ENCODE peak calls at places on chromosomes 1 and 21, in four cellular contexts. A is fibroblast of lung; C is A673; Q is CD8-positive, alpha-beta memory T cell. N is an unnamed sample.

GRCh38 chr21:46557919-46558392 is 46.9 kb downstream of the S100B start:
- DNase-seq in C (no peak), Q (no peak), A (no peak), N (no peak)

GRCh38 chr1:58755468-58755872 is 28.4 kb downstream of the JUN start:
- DNase-seq in A (peak), C (peak), Q (peak), N (peak)

GRCh38 chr1:86184401-86184800 is 27.8 kb upstream of the COL24A1 start:
- DNase-seq in Q (no peak), A (no peak), C (no peak), N (no peak)

GRCh38 chr1:21955474-21956281 is 18.6 kb upstream of the HSPG2 start:
- DNase-seq in Q (peak), C (no peak), A (no peak), N (no peak)

GRCh38 chr1:216722841-216723240 is 388 bp downstream of the ESRRG start:
- DNase-seq in C (no peak), A (no peak), Q (no peak), N (no peak)

GRCh38 chr1:105073660-105074059 is 1324.0 kb downstream of the AMY1C start:
- DNase-seq in C (no peak), A (no peak), Q (no peak), N (no peak)

GRCh38 chr1:41683681-41684500 is 199.4 kb upstream of the EDN2 start:
- DNase-seq in A (no peak), C (no peak), Q (no peak), N (no peak)

GRCh38 chr1:245690153-245690552 is 535.4 kb downstream of the KIF26B start:
- DNase-seq in Q (no peak), A (no peak), C (no peak), N (no peak)

GRCh38 chr1:30550365-30551220 is 172.8 kb downstream of the MATN1 start:
- DNase-seq in Q (no peak), C (no peak), A (no peak), N (no peak)

GRCh38 chr1:175338447-175339135 is 146.0 kb upstream of the KIAA0040 start:
- DNase-seq in Q (peak), A (no peak), C (peak), N (no peak)

GRCh38 chr1:26574690-26575349 is 45.3 kb downstream of the RPS6KA1 start:
- DNase-seq in Q (no peak), A (peak), C (no peak), N (no peak)

GRCh38 chr1:46687095-46687659 is 15.5 kb downstream of the TEX38 start:
- DNase-seq in A (peak), C (peak), Q (no peak), N (no peak)

GRCh38 chr1:177869586-177869985 is 100.3 kb downstream of the SEC16B start:
- DNase-seq in Q (no peak), C (no peak), A (no peak), N (no peak)

GRCh38 chr1:87872189-87872588 is 543.5 kb downstream of the LMO4 start:
- DNase-seq in A (no peak), C (no peak), Q (no peak), N (no peak)

GRCh38 chr21:43810505-43811261 is 21.3 kb downstream of the RRP1 start:
- DNase-seq in A (peak), C (peak), Q (peak), N (peak)

GRCh38 chr1:245876586-245876985 is 630.5 kb downstream of the SMYD3 start:
- DNase-seq in Q (no peak), A (no peak), C (no peak), N (no peak)

GRCh38 chr1:73859227-73859626 is 338.7 kb downstream of the LRRIQ3 start:
- DNase-seq in C (no peak), Q (no peak), A (no peak), N (no peak)

GRCh38 chr1:12617511-12617900 is 504 bp downstream of the DHRS3 start:
- DNase-seq in C (no peak), A (no peak), Q (peak), N (no peak)

GRCh38 chr1:866095-866494 is 57.6 kb upstream of the SAMD11 start:
- DNase-seq in Q (no peak), C (no peak), A (no peak), N (no peak)

GRCh38 chr21:26756491-26757159 is 88.6 kb downstream of the ADAMTS1 start:
- DNase-seq in A (no peak), C (no peak), Q (no peak), N (peak)

GRCh38 chr1:184299076-184299790 is 87.6 kb upstream of the C1orf21 start:
- DNase-seq in C (peak), A (peak), Q (no peak), N (peak)

GRCh38 chr21:45747802-45748445 is 104.4 kb downstream of the PCBP3 start:
- DNase-seq in C (peak), A (peak), Q (no peak), N (no peak)

GRCh38 chr1:161706483-161707347 is at the start of gene FCRLA:
- DNase-seq in C (peak), A (peak), Q (no peak), N (peak)

GRCh38 chr1:115632251-115633026 is 9.3 kb upstream of the VANGL1 start:
- DNase-seq in A (no peak), Q (no peak), C (no peak), N (no peak)

GRCh38 chr1:19110266-19110927 is 99.7 kb downstream of the UBR4 start:
- DNase-seq in A (no peak), Q (no peak), C (no peak), N (no peak)

GRCh38 chr1:223180803-223181321 is 37.8 kb upstream of the TLR5 start:
- DNase-seq in C (peak), Q (no peak), A (peak), N (no peak)

GRCh38 chr1:158060001-158060400 is 66.6 kb downstream of the KIRREL1 start:
- DNase-seq in C (no peak), A (no peak), Q (no peak), N (no peak)

DNA sequence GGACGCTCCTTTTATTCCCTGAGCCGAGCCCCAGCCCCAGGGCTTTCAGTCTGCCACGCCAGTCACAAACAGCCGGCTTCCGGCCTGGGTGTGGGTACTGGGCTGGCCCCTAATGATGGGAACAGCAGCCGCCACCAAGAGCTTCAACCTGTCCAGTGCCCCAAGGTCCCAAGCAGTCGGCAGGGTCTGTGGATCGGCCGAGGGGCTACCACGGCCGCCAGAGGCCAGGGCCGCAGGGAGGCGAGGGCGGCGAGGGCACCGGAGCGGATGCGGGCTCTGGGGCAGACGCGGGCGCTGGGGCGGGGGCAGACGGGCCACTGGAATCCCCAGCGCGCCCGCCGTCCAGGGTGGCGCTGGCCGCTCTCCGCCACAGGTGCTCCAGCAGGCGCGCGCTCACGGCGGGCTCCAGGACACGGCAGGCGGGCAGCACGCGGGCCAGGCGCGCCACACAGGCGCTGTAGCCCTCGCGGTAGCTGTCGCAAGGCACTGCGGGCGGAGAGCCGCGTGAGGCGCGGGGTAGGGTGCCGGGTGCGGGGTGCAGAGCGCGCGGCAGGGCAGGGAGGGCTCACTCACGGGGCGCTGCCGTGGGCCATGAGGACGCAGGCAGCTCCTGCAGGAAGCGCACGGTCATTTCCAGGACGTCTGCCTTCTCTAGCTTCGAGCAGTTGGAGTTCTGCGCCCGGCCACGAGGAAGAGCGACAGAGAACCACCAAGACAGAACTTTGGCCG is 887 bp downstream of the HES2 start:
- DNase-seq in C (no peak), Q (no peak), A (no peak), N (no peak)
- H3K27ac ChIP-seq in C (no peak), Q (no peak), A (no peak), N (no peak)

GRCh38 chr1:231964955-231965354 is 338.4 kb downstream of the DISC1 start:
- DNase-seq in A (peak), Q (no peak), C (no peak), N (no peak)
- H3K27ac ChIP-seq in A (no peak), Q (no peak), C (no peak), N (no peak)

GRCh38 chr1:51322417-51323101 is 7.8 kb downstream of the TTC39A start:
- DNase-seq in C (no peak), Q (no peak), A (no peak), N (no peak)

GRCh38 chr1:51320967-51321923 is 9.1 kb downstream of the TTC39A start:
- DNase-seq in Q (no peak), A (no peak), C (no peak), N (no peak)

GRCh38 chr1:51324271-51325010 is 5.9 kb downstream of the TTC39A start:
- DNase-seq in A (no peak), C (no peak), Q (no peak), N (no peak)

GRCh38 chr1:51323778-51324177 is 6.6 kb downstream of the TTC39A start:
- DNase-seq in C (no peak), Q (no peak), A (no peak), N (no peak)

DNA sequence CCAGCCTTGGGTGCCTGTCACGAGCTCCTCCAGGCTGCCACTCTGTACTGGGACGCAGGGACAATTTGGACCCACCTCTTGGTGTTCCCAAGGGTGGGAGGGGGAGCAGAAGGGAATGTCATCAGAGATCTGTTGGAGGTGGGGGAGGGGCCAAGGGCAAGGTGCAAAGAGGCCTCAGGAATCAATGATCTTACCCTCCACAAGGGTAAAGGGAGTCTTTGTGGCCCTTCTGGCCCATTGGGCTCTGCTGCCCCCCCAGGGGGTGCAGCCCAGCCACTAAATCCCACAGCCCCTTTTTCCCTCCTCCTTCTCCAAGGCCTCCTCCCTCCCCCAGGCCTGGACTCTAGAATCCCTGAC is 8.5 kb downstream of the TTC39A start:
- DNase-seq in C (no peak), A (no peak), Q (no peak), N (no peak)
- H3K27ac ChIP-seq in C (no peak), A (no peak), Q (no peak), N (no peak)

DNA sequence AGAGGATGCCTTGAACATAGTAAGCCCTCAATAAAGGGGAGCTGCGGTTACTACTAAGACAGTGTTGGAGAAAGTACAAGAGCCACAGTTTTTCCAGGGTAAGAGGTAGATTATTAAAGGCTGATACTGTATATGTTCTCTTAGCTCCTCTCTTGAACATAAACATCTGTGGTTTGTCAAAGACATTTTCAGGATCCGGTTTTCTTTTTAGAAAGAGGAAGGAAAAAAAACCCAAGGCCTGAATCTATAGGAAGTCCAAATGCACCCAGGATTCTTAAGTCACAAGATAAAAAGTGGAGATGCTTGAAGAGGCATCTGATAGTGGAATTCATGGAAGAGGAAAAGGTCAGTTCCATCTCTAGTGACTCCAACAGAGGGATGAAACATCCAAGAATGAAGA is 24.6 kb upstream of the SLC45A3 start:
- DNase-seq in Q (no peak), C (no peak), A (no peak), N (no peak)
- H3K27ac ChIP-seq in Q (no peak), C (no peak), A (no peak), N (no peak)